ENCODE peak calls at places on chromosomes 13 and 19, in four cellular contexts. P, A, W and H are unnamed samples.

GRCh38 chr19:15200575-15201364 is at the start of gene NOTCH3:
- DNase-seq in W (no peak), P (no peak), A (peak), H (no peak)

GRCh38 chr13:89407357-89407756 is 1736.2 kb downstream of the SLITRK5 start:
- DNase-seq in W (no peak), A (no peak), P (no peak), H (no peak)

GRCh38 chr13:113990321-113990837 is 16.5 kb upstream of the C13orf46 start:
- DNase-seq in P (no peak), W (no peak), A (no peak), H (no peak)

GRCh38 chr13:39655041-39655568 is 357 bp upstream of the COG6 start:
- DNase-seq in P (peak), W (no peak), A (no peak), H (no peak)

GRCh38 chr13:99995503-99996176 is 14.1 kb downstream of the ZIC2 start:
- DNase-seq in W (no peak), A (no peak), P (no peak), H (no peak)

GRCh38 chr19:16853066-16853465 is 23.9 kb downstream of the SIN3B start:
- DNase-seq in W (no peak), P (no peak), A (no peak), H (no peak)

GRCh38 chr19:38371081-38371480 is 3.3 kb upstream of the PSMD8 start:
- DNase-seq in W (no peak), P (no peak), A (no peak), H (no peak)

GRCh38 chr19:1608414-1609391 is 3.4 kb upstream of the UQCR11 start:
- DNase-seq in A (no peak), W (no peak), P (no peak), H (no peak)

GRCh38 chr19:44904426-44904994 is 1.1 kb upstream of the APOE start:
- DNase-seq in A (peak), W (peak), P (peak), H (peak)

GRCh38 chr13:51066091-51066831 is 44.8 kb downstream of the C13orf42 start:
- DNase-seq in A (no peak), W (no peak), P (no peak), H (no peak)

DNA sequence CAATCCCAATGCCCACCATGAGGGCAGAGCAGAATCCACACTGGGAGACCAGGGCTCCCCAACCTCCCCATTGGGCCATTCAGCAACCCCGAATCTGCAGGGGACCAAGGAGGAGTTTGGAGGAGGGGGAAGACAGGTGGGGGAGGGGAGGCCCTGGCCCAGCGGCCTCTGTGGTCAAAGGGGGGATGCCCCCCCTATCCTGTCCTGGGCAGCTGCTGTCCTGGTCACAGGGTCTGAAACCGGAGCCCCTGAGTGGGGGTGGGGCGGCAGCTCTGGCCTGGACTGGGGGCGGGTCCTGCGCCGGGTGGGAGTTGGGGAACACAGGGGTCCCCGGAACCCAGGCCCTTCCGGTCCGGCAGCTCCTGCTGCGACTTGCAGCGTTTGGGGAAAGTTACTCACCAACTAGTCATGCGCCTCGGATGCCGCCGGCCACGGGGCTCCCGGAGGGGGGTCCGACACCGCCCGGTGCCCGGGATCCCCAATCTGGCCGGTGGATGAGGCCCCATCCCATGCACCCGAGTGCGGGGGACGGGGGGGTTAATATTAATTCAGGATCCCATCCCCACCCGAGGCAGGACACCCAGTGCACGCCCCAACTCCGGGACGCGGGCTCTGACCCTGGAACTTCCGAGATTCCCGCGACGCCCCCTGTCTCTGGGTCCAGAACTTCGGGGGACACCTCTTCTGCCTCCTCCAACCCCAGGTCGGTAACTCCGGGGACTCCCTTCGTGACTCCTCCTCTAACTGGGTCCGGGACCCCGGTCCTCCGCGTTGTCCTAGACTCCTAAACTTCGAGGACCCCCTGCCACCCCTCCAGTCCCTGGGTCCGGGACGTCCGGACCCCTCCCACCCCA is 868 bp downstream of the HOMER3 start:
- DNase-seq in P (no peak), A (peak), W (no peak), H (peak)
- TF ChIP-seq HMGXB4 in P (no peak), A (no peak), W (no peak), H (no peak)

GRCh38 chr13:112806761-112807652 is 117.2 kb downstream of the ATP11A start:
- DNase-seq in W (no peak), A (no peak), P (no peak), H (no peak)
- TF ChIP-seq HMGXB4 in W (no peak), A (no peak), P (no peak), H (no peak)

DNA sequence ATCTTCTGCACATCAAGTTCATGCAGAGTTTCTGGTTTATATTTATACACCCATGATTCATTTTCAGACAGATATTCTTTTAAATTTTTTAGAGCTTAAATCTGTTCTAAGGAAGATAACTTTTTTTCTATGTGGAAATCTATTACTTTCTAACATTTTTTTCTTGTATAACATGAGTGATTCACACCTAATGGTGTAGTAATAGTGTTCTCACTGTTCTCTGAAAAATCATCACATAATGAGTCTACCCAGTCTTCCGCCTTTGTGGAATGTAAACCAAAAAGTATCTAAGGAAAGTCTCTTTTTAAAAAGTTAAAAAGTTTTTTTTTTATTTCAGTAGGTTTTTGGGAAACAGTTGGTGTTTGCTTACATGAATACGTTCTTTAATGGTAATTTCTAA is 70.8 kb downstream of the FNDC3A start:
- DNase-seq in P (no peak), W (no peak), A (no peak), H (no peak)
- TF ChIP-seq HMGXB4 in P (no peak), W (no peak), A (no peak), H (no peak)

GRCh38 chr13:41224113-41225110 is 30.0 kb upstream of the KBTBD7 start:
- DNase-seq in W (no peak), P (no peak), A (no peak), H (no peak)

DNA sequence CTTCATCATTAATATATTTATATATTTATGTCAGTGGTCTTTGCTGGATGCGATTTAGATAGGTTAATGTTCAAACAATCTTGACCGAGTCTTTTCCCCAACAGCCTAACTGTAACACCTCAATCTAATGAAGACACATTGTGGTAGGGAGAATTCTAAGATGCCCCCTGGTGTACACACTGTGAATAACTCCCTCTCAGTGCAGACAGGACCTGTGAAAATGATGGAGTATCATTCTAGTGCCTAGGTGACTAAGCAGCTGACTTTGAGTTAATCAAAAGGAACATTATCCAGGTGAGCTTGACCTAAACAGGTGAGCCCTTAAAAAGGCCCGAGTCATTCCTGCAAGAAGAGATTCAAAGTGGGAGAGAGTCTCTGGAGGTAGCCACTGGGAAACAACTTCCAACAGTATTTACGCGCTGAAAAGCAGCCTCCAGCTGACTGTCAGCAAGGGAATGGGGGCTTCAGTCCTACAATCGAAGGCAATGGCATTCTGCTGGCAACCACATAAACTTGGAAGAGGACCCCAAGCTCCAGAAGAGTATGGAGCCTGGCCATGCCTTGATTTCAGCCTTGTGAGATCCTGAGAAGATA is 28.0 kb upstream of the KBTBD7 start:
- DNase-seq in A (peak), P (peak), W (peak), H (peak)
- TF ChIP-seq HMGXB4 in A (no peak), P (no peak), W (no peak), H (no peak)

GRCh38 chr19:54473983-54474382 is 887 bp upstream of the CDC42EP5 start:
- DNase-seq in A (no peak), P (no peak), W (no peak), H (no peak)

GRCh38 chr19:54480048-54480447 is 7.0 kb upstream of the CDC42EP5 start:
- DNase-seq in P (no peak), A (no peak), W (no peak), H (no peak)

GRCh38 chr19:54478677-54479266 is 5.7 kb upstream of the CDC42EP5 start:
- DNase-seq in W (peak), A (peak), P (peak), H (no peak)

GRCh38 chr19:54475706-54476105 is 2.6 kb upstream of the CDC42EP5 start:
- DNase-seq in A (no peak), P (no peak), W (no peak), H (no peak)

DNA sequence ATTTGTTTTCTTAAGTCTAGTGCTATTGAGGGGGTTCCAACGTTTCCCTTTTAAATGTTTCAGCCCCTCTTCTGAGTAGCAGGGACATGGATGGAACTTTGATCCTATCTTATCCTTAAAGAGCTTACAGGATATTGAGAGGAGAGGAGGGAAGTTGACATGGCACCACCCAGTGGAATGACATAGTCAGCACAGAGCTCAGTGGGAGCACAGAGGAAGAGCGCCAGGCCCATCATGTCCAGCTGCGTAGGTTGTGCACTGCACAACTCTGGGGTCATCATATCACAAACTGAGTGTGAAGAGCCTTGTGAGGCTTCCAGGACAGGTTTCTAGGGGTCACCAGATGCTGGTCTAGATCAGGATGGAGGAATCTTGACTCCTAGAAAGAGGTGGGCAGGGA is 4.6 kb upstream of the CDC42EP5 start:
- DNase-seq in W (no peak), A (no peak), P (no peak), H (no peak)
- TF ChIP-seq HMGXB4 in W (no peak), A (no peak), P (no peak), H (no peak)

GRCh38 chr13:109160887-109161669 is 531.7 kb downstream of the MYO16 start:
- DNase-seq in P (no peak), A (no peak), W (no peak), H (no peak)
- TF ChIP-seq HMGXB4 in P (no peak), A (no peak), W (no peak), H (no peak)

GRCh38 chr19:58218899-58219298 is 9.8 kb upstream of the ZNF544 start:
- DNase-seq in A (peak), W (peak), P (peak), H (no peak)
- TF ChIP-seq HMGXB4 in A (no peak), W (no peak), P (no peak), H (no peak)

DNA sequence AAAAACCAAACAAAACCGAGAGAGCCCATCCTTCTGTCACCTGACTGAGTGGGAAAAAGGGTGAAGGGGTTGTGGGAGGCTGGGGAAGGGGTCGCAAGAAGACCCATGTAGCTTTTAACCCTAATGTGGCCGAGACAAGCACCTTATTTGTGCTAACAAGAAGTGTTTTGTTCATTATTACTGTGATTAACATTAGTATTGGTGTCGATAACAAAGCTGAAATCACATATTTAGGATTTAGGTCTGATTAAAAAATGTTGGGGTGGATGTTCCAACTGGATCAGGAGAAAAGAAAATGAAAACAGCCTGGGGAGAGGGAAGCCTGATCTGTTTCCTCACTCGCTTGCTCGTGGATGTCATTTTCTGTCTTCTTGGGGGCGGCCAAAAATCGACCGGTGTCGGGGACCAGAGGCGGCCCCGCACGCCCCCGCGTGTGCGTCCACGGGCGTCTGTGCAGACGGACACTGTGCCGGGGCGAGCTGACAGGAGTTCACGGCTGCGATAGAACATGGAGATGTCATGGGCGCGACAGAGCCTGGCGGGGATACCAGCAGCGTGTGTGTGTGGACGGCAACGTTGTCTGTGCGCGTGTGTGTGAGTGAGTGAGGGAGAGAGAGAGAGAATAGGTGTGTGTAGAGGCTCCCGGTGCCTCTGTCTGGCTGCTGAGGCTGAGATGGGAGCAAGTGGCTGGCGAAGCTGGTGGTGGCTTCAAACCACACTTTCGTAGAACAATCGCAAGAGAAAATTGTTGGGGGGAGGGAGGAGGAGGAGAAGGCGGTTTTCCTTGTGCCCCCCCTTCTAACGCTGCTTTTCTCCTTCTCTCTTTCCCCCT is 29.1 kb downstream of the NFIX start:
- DNase-seq in W (no peak), P (no peak), A (no peak), H (no peak)
- TF ChIP-seq HMGXB4 in W (no peak), P (no peak), A (no peak), H (no peak)

GRCh38 chr19:48513289-48514122 is 1.9 kb upstream of the LMTK3 start:
- DNase-seq in A (peak), P (peak), W (peak), H (peak)
- TF ChIP-seq HMGXB4 in A (peak), P (no peak), W (no peak), H (no peak)